ENCODE peak calls at places on chromosome 19, in ten cellular contexts. One of them, this sample, is unnamed.

GRCh38 chr19:45999653-46000121 is 4.4 kb downstream of the CCDC61 start:
- DNase-seq in B cell: no peak
- DNase-seq in BE2C: peak
- DNase-seq in MCF 10A: no peak
- DNase-seq in fibroblast of lung: peak
- DNase-seq in WTC11: peak
- DNase-seq in HL-60: no peak
- DNase-seq in omental fat pad: no peak
- DNase-seq in foreskin fibroblast: peak
- DNase-seq in AG09309: no peak
- DNase-seq in this sample: no peak

GRCh38 chr19:48695743-48696352 is at the start of gene FUT2:
- DNase-seq in B cell: no peak
- DNase-seq in BE2C: no peak
- DNase-seq in MCF 10A: no peak
- DNase-seq in fibroblast of lung: no peak
- DNase-seq in WTC11: peak
- DNase-seq in HL-60: no peak
- DNase-seq in omental fat pad: no peak
- DNase-seq in foreskin fibroblast: no peak
- DNase-seq in AG09309: no peak
- DNase-seq in this sample: no peak

GRCh38 chr19:20179946-20180345 is 12.9 kb downstream of the ZNF486 start:
- DNase-seq in B cell: no peak
- DNase-seq in BE2C: no peak
- DNase-seq in MCF 10A: no peak
- DNase-seq in fibroblast of lung: peak
- DNase-seq in WTC11: no peak
- DNase-seq in HL-60: no peak
- DNase-seq in omental fat pad: no peak
- DNase-seq in foreskin fibroblast: no peak
- DNase-seq in AG09309: no peak
- DNase-seq in this sample: no peak

GRCh38 chr19:7983995-7984837 is 21.2 kb downstream of the ELAVL1 start:
- DNase-seq in B cell: no peak
- DNase-seq in BE2C: no peak
- DNase-seq in MCF 10A: peak
- DNase-seq in fibroblast of lung: no peak
- DNase-seq in WTC11: no peak
- DNase-seq in HL-60: no peak
- DNase-seq in omental fat pad: no peak
- DNase-seq in foreskin fibroblast: no peak
- DNase-seq in AG09309: no peak
- DNase-seq in this sample: no peak

GRCh38 chr19:7799640-7800355 is 30.2 kb upstream of the EVI5L start:
- DNase-seq in B cell: peak
- DNase-seq in BE2C: peak
- DNase-seq in MCF 10A: peak
- DNase-seq in fibroblast of lung: peak
- DNase-seq in WTC11: peak
- DNase-seq in HL-60: peak
- DNase-seq in omental fat pad: peak
- DNase-seq in foreskin fibroblast: peak
- DNase-seq in AG09309: peak
- DNase-seq in this sample: no peak

GRCh38 chr19:2428027-2428690 is 773 bp upstream of the TIMM13 start:
- DNase-seq in B cell: no peak
- DNase-seq in BE2C: peak
- DNase-seq in MCF 10A: no peak
- DNase-seq in fibroblast of lung: peak
- DNase-seq in WTC11: peak
- DNase-seq in HL-60: no peak
- DNase-seq in omental fat pad: no peak
- DNase-seq in foreskin fibroblast: peak
- DNase-seq in AG09309: no peak
- DNase-seq in this sample: no peak

GRCh38 chr19:19155495-19156219 is 14.4 kb downstream of the MEF2B start:
- DNase-seq in B cell: peak
- DNase-seq in BE2C: no peak
- DNase-seq in MCF 10A: no peak
- DNase-seq in fibroblast of lung: no peak
- DNase-seq in WTC11: no peak
- DNase-seq in HL-60: no peak
- DNase-seq in omental fat pad: no peak
- DNase-seq in foreskin fibroblast: no peak
- DNase-seq in AG09309: no peak
- DNase-seq in this sample: no peak

GRCh38 chr19:22052644-22053013 is 345 bp downstream of the ZNF257 start:
- DNase-seq in B cell: no peak
- DNase-seq in BE2C: no peak
- DNase-seq in MCF 10A: no peak
- DNase-seq in fibroblast of lung: no peak
- DNase-seq in WTC11: no peak
- DNase-seq in HL-60: no peak
- DNase-seq in omental fat pad: no peak
- DNase-seq in foreskin fibroblast: no peak
- DNase-seq in AG09309: no peak
- DNase-seq in this sample: no peak

GRCh38 chr19:49930483-49931011 is 1.2 kb upstream of the NUP62 start:
- DNase-seq in B cell: no peak
- DNase-seq in BE2C: peak
- DNase-seq in MCF 10A: no peak
- DNase-seq in fibroblast of lung: no peak
- DNase-seq in WTC11: peak
- DNase-seq in HL-60: no peak
- DNase-seq in omental fat pad: no peak
- DNase-seq in foreskin fibroblast: no peak
- DNase-seq in AG09309: no peak
- DNase-seq in this sample: no peak

GRCh38 chr19:49927526-49928264 is 1.3 kb upstream of the ATF5 start:
- DNase-seq in B cell: no peak
- DNase-seq in BE2C: no peak
- DNase-seq in MCF 10A: no peak
- DNase-seq in fibroblast of lung: no peak
- DNase-seq in WTC11: no peak
- DNase-seq in HL-60: no peak
- DNase-seq in omental fat pad: no peak
- DNase-seq in foreskin fibroblast: no peak
- DNase-seq in AG09309: no peak
- DNase-seq in this sample: no peak

GRCh38 chr19:49931293-49932040 is 2.2 kb upstream of the NUP62 start:
- DNase-seq in B cell: no peak
- DNase-seq in BE2C: no peak
- DNase-seq in MCF 10A: no peak
- DNase-seq in fibroblast of lung: no peak
- DNase-seq in WTC11: no peak
- DNase-seq in HL-60: no peak
- DNase-seq in omental fat pad: no peak
- DNase-seq in foreskin fibroblast: no peak
- DNase-seq in AG09309: no peak
- DNase-seq in this sample: no peak

GRCh38 chr19:49929121-49929610 is at the start of the genes ATF5 and NUP62:
- DNase-seq in B cell: peak
- DNase-seq in BE2C: peak
- DNase-seq in MCF 10A: peak
- DNase-seq in fibroblast of lung: peak
- DNase-seq in WTC11: peak
- DNase-seq in HL-60: peak
- DNase-seq in omental fat pad: peak
- DNase-seq in foreskin fibroblast: peak
- DNase-seq in AG09309: peak
- DNase-seq in this sample: peak

DNA sequence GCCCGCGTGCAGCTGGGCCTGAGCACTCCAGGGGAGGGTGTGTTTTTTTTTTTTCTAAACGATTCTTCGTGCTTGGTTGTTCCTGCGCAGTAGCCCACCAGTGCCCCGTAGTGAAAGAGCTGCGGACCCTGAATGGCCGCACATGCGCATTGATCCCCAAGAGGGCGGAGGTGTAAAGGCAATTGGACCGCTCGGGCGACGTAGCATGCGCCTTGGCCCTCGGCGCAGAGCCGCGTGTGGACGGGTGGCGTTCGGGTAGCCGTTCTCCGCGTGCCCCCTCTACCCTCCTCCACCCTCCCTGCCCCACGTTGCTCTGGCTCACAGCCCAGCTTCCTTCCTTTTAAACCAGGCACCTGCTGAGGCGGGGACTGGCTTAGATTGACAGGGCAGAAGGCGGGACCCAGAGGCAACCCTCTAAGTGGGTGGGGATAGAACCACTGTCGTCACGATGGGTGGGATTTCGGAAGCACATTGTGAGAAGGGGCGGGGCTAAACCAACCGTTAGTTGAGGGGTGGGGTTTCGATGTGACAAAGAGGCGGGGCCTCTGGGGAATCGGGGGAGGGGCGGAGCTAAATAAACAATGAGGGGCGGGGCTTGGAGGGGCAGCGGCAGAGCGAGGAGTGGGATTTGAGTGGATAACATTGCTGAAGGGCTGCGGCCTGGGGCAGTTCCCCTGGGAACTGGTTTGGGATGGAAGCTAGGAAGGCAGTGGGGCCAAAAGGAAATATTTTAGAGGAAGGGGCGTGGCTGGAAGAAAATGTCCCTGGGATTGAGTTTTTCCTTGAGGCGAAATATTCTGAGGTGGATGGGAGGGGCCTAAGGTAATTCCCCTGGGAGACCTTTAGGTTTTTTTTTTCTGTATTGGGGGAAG is 543 bp upstream of the NUP62 start:
- DNase-seq in B cell: peak
- DNase-seq in BE2C: peak
- DNase-seq in MCF 10A: peak
- DNase-seq in fibroblast of lung: peak
- DNase-seq in WTC11: peak
- DNase-seq in HL-60: peak
- DNase-seq in omental fat pad: peak
- DNase-seq in foreskin fibroblast: peak
- DNase-seq in AG09309: peak
- DNase-seq in this sample: peak
- TF ChIP-seq CTCF in B cell: no peak
- TF ChIP-seq CTCF in BE2C: no peak
- TF ChIP-seq CTCF in MCF 10A: no peak
- TF ChIP-seq CTCF in fibroblast of lung: peak
- TF ChIP-seq CTCF in WTC11: no peak
- TF ChIP-seq CTCF in HL-60: no peak
- TF ChIP-seq CTCF in omental fat pad: no peak
- TF ChIP-seq CTCF in foreskin fibroblast: no peak
- TF ChIP-seq CTCF in AG09309: peak
- TF ChIP-seq CTCF in this sample: no peak

GRCh38 chr19:4369888-4370260 is 26.5 kb downstream of the MPND start:
- DNase-seq in B cell: peak
- DNase-seq in BE2C: peak
- DNase-seq in MCF 10A: peak
- DNase-seq in fibroblast of lung: peak
- DNase-seq in WTC11: peak
- DNase-seq in HL-60: peak
- DNase-seq in omental fat pad: no peak
- DNase-seq in foreskin fibroblast: no peak
- DNase-seq in AG09309: no peak
- DNase-seq in this sample: no peak
- TF ChIP-seq CTCF in B cell: peak
- TF ChIP-seq CTCF in BE2C: peak
- TF ChIP-seq CTCF in MCF 10A: peak
- TF ChIP-seq CTCF in fibroblast of lung: peak
- TF ChIP-seq CTCF in WTC11: no peak
- TF ChIP-seq CTCF in HL-60: peak
- TF ChIP-seq CTCF in omental fat pad: no peak
- TF ChIP-seq CTCF in foreskin fibroblast: peak
- TF ChIP-seq CTCF in AG09309: peak
- TF ChIP-seq CTCF in this sample: peak

DNA sequence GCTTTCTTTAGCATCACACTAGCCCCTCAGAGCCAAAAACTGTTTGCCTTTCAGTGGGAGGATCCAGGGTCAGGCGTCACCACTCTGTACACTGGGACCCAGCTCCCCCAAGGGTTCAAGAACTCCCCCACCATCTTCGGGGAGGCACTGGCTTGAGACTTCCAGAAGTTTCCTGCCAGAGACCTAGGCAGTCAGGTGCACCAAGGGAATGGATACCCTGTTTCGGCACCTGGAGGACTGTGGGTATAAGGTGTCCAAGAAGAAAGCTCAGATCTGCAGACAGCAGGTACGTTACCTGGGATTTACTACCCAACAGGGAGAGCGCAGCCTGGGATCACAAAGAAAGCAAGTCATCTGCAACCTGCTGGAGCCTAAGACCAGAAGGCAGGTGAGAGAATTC is 603.0 kb downstream of the UQCRFS1 start:
- DNase-seq in B cell: no peak
- DNase-seq in BE2C: no peak
- DNase-seq in MCF 10A: no peak
- DNase-seq in fibroblast of lung: no peak
- DNase-seq in WTC11: no peak
- DNase-seq in HL-60: no peak
- DNase-seq in omental fat pad: no peak
- DNase-seq in foreskin fibroblast: no peak
- DNase-seq in AG09309: no peak
- DNase-seq in this sample: no peak
- TF ChIP-seq CTCF in B cell: no peak
- TF ChIP-seq CTCF in BE2C: no peak
- TF ChIP-seq CTCF in MCF 10A: no peak
- TF ChIP-seq CTCF in fibroblast of lung: no peak
- TF ChIP-seq CTCF in WTC11: no peak
- TF ChIP-seq CTCF in HL-60: no peak
- TF ChIP-seq CTCF in omental fat pad: no peak
- TF ChIP-seq CTCF in foreskin fibroblast: no peak
- TF ChIP-seq CTCF in AG09309: no peak
- TF ChIP-seq CTCF in this sample: no peak

GRCh38 chr19:17302391-17303166 is 646 bp downstream of the ABHD8 start:
- DNase-seq in B cell: no peak
- DNase-seq in BE2C: no peak
- DNase-seq in MCF 10A: no peak
- DNase-seq in fibroblast of lung: no peak
- DNase-seq in WTC11: peak
- DNase-seq in HL-60: no peak
- DNase-seq in omental fat pad: no peak
- DNase-seq in foreskin fibroblast: no peak
- DNase-seq in AG09309: no peak
- DNase-seq in this sample: no peak

GRCh38 chr19:17304386-17305047 is 1.2 kb upstream of the MRPL34 start:
- DNase-seq in B cell: no peak
- DNase-seq in BE2C: no peak
- DNase-seq in MCF 10A: peak
- DNase-seq in fibroblast of lung: no peak
- DNase-seq in WTC11: no peak
- DNase-seq in HL-60: no peak
- DNase-seq in omental fat pad: no peak
- DNase-seq in foreskin fibroblast: peak
- DNase-seq in AG09309: no peak
- DNase-seq in this sample: no peak

GRCh38 chr19:17303940-17304267 is 679 bp upstream of the ABHD8 start:
- DNase-seq in B cell: no peak
- DNase-seq in BE2C: no peak
- DNase-seq in MCF 10A: peak
- DNase-seq in fibroblast of lung: no peak
- DNase-seq in WTC11: no peak
- DNase-seq in HL-60: no peak
- DNase-seq in omental fat pad: no peak
- DNase-seq in foreskin fibroblast: peak
- DNase-seq in AG09309: no peak
- DNase-seq in this sample: no peak

GRCh38 chr19:17305211-17305516 is 508 bp upstream of the MRPL34 start:
- DNase-seq in B cell: no peak
- DNase-seq in BE2C: no peak
- DNase-seq in MCF 10A: no peak
- DNase-seq in fibroblast of lung: no peak
- DNase-seq in WTC11: no peak
- DNase-seq in HL-60: no peak
- DNase-seq in omental fat pad: no peak
- DNase-seq in foreskin fibroblast: no peak
- DNase-seq in AG09309: no peak
- DNase-seq in this sample: no peak

DNA sequence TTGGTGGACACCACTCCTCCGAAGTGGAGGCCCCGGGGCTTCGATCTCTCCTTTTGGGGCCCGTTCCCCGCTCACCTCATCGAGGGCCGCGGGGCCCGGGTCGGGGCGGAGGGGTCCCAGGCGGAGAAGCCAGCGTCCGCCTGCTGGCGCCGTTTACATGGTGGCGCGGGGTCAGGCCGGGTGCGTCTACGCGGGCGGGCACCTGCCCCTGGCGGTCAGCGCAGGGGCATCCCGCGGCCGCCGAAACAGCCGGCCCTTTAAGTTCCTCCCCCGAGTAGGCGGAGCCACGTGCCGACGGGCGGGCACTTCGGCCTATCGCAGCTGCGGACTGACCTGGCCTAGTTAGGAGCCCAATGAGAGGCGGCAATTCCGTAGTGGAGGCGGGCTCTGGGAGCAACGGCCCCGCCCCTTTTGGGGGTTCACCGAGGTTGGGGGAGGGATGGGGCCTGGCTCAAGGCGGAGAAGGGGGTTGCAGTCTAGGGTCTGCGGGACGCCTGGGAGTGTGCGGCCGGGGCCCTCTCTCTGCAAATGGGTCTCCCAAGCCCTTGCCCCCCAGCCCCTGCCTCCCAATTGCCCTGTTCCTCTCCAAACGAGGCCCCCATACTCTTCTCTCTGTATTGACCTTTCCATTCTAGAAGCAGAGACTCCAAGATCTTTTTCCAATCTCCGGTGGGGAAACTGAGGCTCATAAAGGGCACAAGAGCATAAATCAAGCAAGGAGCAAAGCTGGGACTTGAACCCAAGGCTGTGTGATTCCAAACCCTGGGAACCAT is at the start of gene ABHD8:
- DNase-seq in B cell: peak
- DNase-seq in BE2C: peak
- DNase-seq in MCF 10A: peak
- DNase-seq in fibroblast of lung: peak
- DNase-seq in WTC11: peak
- DNase-seq in HL-60: peak
- DNase-seq in omental fat pad: peak
- DNase-seq in foreskin fibroblast: peak
- DNase-seq in AG09309: peak
- DNase-seq in this sample: peak
- TF ChIP-seq CTCF in B cell: peak
- TF ChIP-seq CTCF in BE2C: peak
- TF ChIP-seq CTCF in MCF 10A: peak
- TF ChIP-seq CTCF in fibroblast of lung: peak
- TF ChIP-seq CTCF in WTC11: peak
- TF ChIP-seq CTCF in HL-60: no peak
- TF ChIP-seq CTCF in omental fat pad: no peak
- TF ChIP-seq CTCF in foreskin fibroblast: peak
- TF ChIP-seq CTCF in AG09309: peak
- TF ChIP-seq CTCF in this sample: peak